ENCODE peak calls at places on chromosomes 12 and 14, in ten cellular contexts. J, H, Z, S, B, V, R, L, U and Q are unnamed samples.

GRCh38 chr12:62801796-62802195 is 133.2 kb downstream of the PPM1H start:
- DNase-seq in J (no peak), H (no peak), Z (no peak), S (no peak), B (no peak), V (no peak), R (no peak), L (no peak), U (no peak), Q (no peak)

GRCh38 chr12:78703820-78704525 is 160.6 kb upstream of the SYT1 start:
- DNase-seq in J (no peak), H (no peak), Z (no peak), S (no peak), B (peak), V (no peak), R (no peak), L (no peak), U (no peak), Q (peak)

GRCh38 chr14:22887990-22888378 is 5.0 kb downstream of the REM2 start:
- DNase-seq in J (no peak), H (no peak), Z (no peak), S (no peak), B (no peak), V (no peak), R (no peak), L (no peak), U (peak), Q (no peak)

GRCh38 chr12:120856980-120857379 is 47.2 kb downstream of the SPPL3 start:
- DNase-seq in J (peak), H (no peak), Z (no peak), S (no peak), B (no peak), V (no peak), R (no peak), L (no peak), U (no peak), Q (no peak)

GRCh38 chr12:52063986-52064649 is 5.7 kb upstream of the ATG101 start:
- DNase-seq in J (no peak), H (no peak), Z (peak), S (no peak), B (peak), V (no peak), R (no peak), L (peak), U (no peak), Q (no peak)

GRCh38 chr12:21526053-21526452 is at the start of gene SPX:
- DNase-seq in J (no peak), H (no peak), Z (no peak), S (no peak), B (no peak), V (no peak), R (no peak), L (no peak), U (no peak), Q (no peak)

GRCh38 chr12:51534675-51535074 is 56.4 kb upstream of the SCN8A start:
- DNase-seq in J (no peak), H (no peak), Z (no peak), S (no peak), B (no peak), V (no peak), R (no peak), L (no peak), U (no peak), Q (no peak)

GRCh38 chr12:19482551-19483109 is 43.3 kb downstream of the AEBP2 start:
- DNase-seq in J (peak), H (no peak), Z (no peak), S (no peak), B (peak), V (peak), R (peak), L (peak), U (no peak), Q (no peak)

GRCh38 chr12:76399040-76399439 is 50.8 kb upstream of the BBS10 start:
- DNase-seq in J (no peak), H (no peak), Z (no peak), S (no peak), B (no peak), V (no peak), R (no peak), L (no peak), U (no peak), Q (no peak)

GRCh38 chr12:122349078-122349477 is 73.4 kb downstream of the CLIP1 start:
- DNase-seq in J (no peak), H (no peak), Z (no peak), S (no peak), B (no peak), V (no peak), R (no peak), L (no peak), U (no peak), Q (no peak)

GRCh38 chr14:35335388-35336092 is 43.4 kb downstream of the PSMA6 start:
- DNase-seq in J (no peak), H (peak), Z (no peak), S (no peak), B (peak), V (no peak), R (peak), L (peak), U (no peak), Q (no peak)

GRCh38 chr12:121579190-121579791 is 1.5 kb downstream of the KDM2B start:
- DNase-seq in J (peak), H (peak), Z (no peak), S (no peak), B (peak), V (peak), R (peak), L (peak), U (peak), Q (no peak)

GRCh38 chr12:80413462-80413861 is 30.6 kb upstream of the PTPRQ start:
- DNase-seq in J (no peak), H (no peak), Z (no peak), S (no peak), B (no peak), V (no peak), R (no peak), L (no peak), U (no peak), Q (no peak)

GRCh38 chr12:12561305-12562015 is 1.2 kb downstream of the DUSP16 start:
- DNase-seq in J (peak), H (peak), Z (peak), S (peak), B (peak), V (peak), R (peak), L (peak), U (peak), Q (no peak)

GRCh38 chr12:114982760-114983159 is 298.8 kb upstream of the TBX3 start:
- DNase-seq in J (no peak), H (no peak), Z (no peak), S (no peak), B (no peak), V (no peak), R (peak), L (peak), U (no peak), Q (no peak)

GRCh38 chr14:76090611-76091010 is 61.1 kb upstream of the GPATCH2L start:
- DNase-seq in J (no peak), H (no peak), Z (no peak), S (no peak), B (no peak), V (no peak), R (no peak), L (peak), U (no peak), Q (no peak)

GRCh38 chr12:75792687-75793086 is 238.9 kb downstream of the PHLDA1 start:
- DNase-seq in J (no peak), H (no peak), Z (no peak), S (no peak), B (no peak), V (no peak), R (no peak), L (no peak), U (no peak), Q (peak)

GRCh38 chr12:42396473-42397259 is 70.7 kb downstream of the PPHLN1 start:
- DNase-seq in J (no peak), H (no peak), Z (no peak), S (no peak), B (no peak), V (no peak), R (no peak), L (no peak), U (no peak), Q (no peak)

GRCh38 chr12:3727877-3728632 is 24.9 kb downstream of the CRACR2A start:
- DNase-seq in J (peak), H (no peak), Z (no peak), S (no peak), B (peak), V (no peak), R (no peak), L (no peak), U (no peak), Q (peak)

GRCh38 chr14:95841680-95842079 is 35.0 kb upstream of the TUNAR start:
- DNase-seq in J (no peak), H (no peak), Z (no peak), S (no peak), B (no peak), V (no peak), R (no peak), L (no peak), U (no peak), Q (no peak)

GRCh38 chr14:90587252-90587910 is 190.6 kb downstream of the CALM1 start:
- DNase-seq in J (no peak), H (no peak), Z (no peak), S (no peak), B (no peak), V (no peak), R (no peak), L (no peak), U (peak), Q (no peak)

GRCh38 chr14:65949711-65950516 is 536.3 kb upstream of the CCDC196 start:
- DNase-seq in J (no peak), H (peak), Z (no peak), S (no peak), B (no peak), V (no peak), R (peak), L (peak), U (no peak), Q (no peak)

GRCh38 chr14:24329736-24330135 is 5.1 kb downstream of the ADCY4 start:
- DNase-seq in J (peak), H (peak), Z (no peak), S (no peak), B (no peak), V (no peak), R (no peak), L (peak), U (no peak), Q (no peak)

GRCh38 chr12:122856999-122857671 is 21.9 kb downstream of the HIP1R start:
- DNase-seq in J (no peak), H (no peak), Z (no peak), S (no peak), B (peak), V (no peak), R (no peak), L (no peak), U (no peak), Q (no peak)

GRCh38 chr12:13211859-13212664 is 15.5 kb downstream of the EMP1 start:
- DNase-seq in J (peak), H (peak), Z (no peak), S (no peak), B (peak), V (peak), R (peak), L (peak), U (no peak), Q (peak)

GRCh38 chr14:36553650-36554260 is 28.7 kb downstream of the NKX2-8 start:
- DNase-seq in J (peak), H (no peak), Z (no peak), S (no peak), B (peak), V (no peak), R (peak), L (peak), U (no peak), Q (peak)

GRCh38 chr14:74491952-74492351 is 1.2 kb downstream of the NPC2 start:
- DNase-seq in J (no peak), H (no peak), Z (no peak), S (no peak), B (peak), V (no peak), R (peak), L (peak), U (no peak), Q (no peak)

GRCh38 chr12:124795081-124795948 is 68.3 kb downstream of the SCARB1 start:
- DNase-seq in J (no peak), H (no peak), Z (no peak), S (no peak), B (no peak), V (no peak), R (no peak), L (no peak), U (no peak), Q (no peak)

GRCh38 chr14:100617715-100618693 is 30.8 kb upstream of the BEGAIN start:
- DNase-seq in J (peak), H (no peak), Z (no peak), S (no peak), B (no peak), V (no peak), R (no peak), L (peak), U (peak), Q (no peak)

GRCh38 chr14:75098682-75099081 is 28.2 kb downstream of the NEK9 start:
- DNase-seq in J (no peak), H (no peak), Z (no peak), S (no peak), B (no peak), V (no peak), R (no peak), L (no peak), U (no peak), Q (no peak)

GRCh38 chr12:1281683-1282366 is 290.8 kb downstream of the ERC1 start:
- DNase-seq in J (no peak), H (no peak), Z (no peak), S (no peak), B (peak), V (no peak), R (no peak), L (peak), U (no peak), Q (no peak)

GRCh38 chr12:101204598-101205304 is 5.3 kb downstream of the SLC5A8 start:
- DNase-seq in J (no peak), H (no peak), Z (no peak), S (no peak), B (no peak), V (no peak), R (no peak), L (peak), U (no peak), Q (no peak)

GRCh38 chr14:50093496-50093895 is 22.9 kb downstream of the VCPKMT start:
- DNase-seq in J (no peak), H (no peak), Z (no peak), S (no peak), B (no peak), V (no peak), R (no peak), L (no peak), U (no peak), Q (no peak)

DNA sequence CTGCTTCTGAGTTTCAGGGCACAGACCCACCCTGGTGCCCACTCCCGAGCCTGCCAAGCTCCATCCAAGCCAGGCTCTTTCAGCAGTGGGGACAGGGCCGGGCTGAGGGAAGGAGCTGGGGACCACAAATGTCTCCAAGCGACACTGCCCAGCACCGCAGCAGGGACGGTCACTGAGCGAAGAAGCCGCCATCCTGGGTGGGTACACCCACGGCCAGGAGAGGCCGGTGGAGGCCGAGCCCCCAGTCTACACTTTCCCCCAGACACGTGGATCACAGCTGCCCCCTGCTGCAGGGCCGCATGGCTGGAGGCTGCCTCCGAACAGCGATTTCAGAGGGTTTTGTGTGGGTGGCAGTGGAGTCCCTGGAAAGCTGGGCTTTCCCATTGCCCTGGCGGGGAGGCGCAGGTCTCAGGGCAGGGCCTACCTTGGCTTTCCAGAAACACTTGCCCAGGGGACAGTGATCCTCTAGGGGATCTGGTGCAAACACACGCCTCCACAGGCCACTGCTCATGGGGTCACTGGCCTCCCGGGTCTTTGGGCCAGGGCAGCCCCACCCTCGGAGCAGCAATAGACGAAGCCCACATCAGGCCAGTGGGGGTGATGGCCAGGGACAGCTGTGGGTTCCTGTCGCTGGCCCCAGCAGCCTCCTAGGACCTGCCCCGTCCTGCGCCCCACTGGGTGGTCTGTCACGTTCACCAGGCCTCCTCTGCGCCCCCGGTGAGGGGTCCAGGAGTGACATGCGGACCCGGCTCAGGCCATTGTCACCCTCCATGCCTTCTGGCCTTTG is 1.2 kb upstream of the GPR132 start:
- DNase-seq in J (no peak), H (no peak), Z (no peak), S (no peak), B (no peak), V (no peak), R (no peak), L (no peak), U (peak), Q (no peak)
- H3K4me3 ChIP-seq in J (no peak), H (no peak), Z (no peak), S (no peak), B (no peak), V (peak), R (no peak), L (no peak), U (no peak), Q (no peak)

DNA sequence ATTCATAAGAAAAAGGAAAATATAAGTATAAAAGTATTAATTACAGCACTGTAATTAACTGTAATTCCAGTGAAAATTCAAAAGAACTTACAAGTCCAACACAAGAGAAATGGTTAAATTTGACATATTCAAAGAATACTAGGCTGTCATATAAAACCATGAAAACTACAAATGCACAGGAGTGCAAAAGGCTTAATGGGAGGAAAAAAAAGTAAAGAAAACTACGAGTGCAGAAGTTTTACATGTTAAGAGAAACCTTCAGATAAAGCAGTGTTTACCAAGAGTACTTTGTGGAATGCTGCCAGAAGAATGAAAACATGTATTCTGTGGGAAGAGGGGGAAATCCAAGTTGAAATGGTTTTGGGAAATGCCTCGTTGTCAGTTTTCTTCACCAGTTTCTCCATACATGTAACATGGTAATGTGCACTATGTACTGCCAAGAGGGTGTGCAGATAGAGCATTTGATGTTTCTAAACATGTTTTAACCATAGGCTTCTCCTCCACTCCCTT is 9.1 kb downstream of the HEATR5A start:
- DNase-seq in J (no peak), H (no peak), Z (no peak), S (no peak), B (peak), V (no peak), R (no peak), L (no peak), U (no peak), Q (no peak)
- H3K27ac ChIP-seq in J (peak), H (no peak), Z (no peak), S (no peak), B (no peak), V (no peak), R (no peak), L (no peak), U (peak), Q (peak)

GRCh38 chr14:21024668-21025373 is at the start of gene NDRG2:
- DNase-seq in J (peak), H (peak), Z (peak), S (no peak), B (peak), V (peak), R (peak), L (peak), U (peak), Q (no peak)

GRCh38 chr14:21026251-21026987 is 1.6 kb upstream of the NDRG2 start:
- DNase-seq in J (no peak), H (no peak), Z (peak), S (no peak), B (no peak), V (no peak), R (no peak), L (no peak), U (no peak), Q (no peak)

GRCh38 chr14:21023817-21024667 is 819 bp downstream of the NDRG2 start:
- DNase-seq in J (no peak), H (peak), Z (peak), S (no peak), B (no peak), V (no peak), R (no peak), L (no peak), U (no peak), Q (no peak)

GRCh38 chr14:21025374-21026151 is 702 bp upstream of the NDRG2 start:
- DNase-seq in J (no peak), H (peak), Z (peak), S (no peak), B (no peak), V (no peak), R (peak), L (peak), U (peak), Q (no peak)

DNA sequence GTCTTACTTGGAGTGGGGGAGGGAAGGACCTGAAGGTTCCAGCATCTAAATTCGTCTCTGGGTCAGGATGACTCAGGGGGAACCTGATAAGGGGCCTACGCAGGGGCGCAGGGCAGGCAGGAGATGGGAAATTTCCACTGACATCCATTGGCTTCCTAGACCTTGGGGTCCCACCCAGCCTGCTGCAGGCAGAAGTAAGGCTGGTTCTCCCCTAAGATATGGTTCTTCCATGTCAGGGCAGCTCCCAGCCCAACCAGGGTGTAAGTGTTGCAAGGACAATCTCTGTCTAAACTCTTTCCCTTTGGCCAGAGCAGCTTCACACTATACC is 2.1 kb upstream of the NDRG2 start:
- DNase-seq in J (no peak), H (no peak), Z (peak), S (no peak), B (no peak), V (no peak), R (no peak), L (no peak), U (no peak), Q (no peak)
- H3K4me3 ChIP-seq in J (no peak), H (no peak), Z (peak), S (no peak), B (no peak), V (no peak), R (no peak), L (no peak), U (no peak), Q (no peak)

DNA sequence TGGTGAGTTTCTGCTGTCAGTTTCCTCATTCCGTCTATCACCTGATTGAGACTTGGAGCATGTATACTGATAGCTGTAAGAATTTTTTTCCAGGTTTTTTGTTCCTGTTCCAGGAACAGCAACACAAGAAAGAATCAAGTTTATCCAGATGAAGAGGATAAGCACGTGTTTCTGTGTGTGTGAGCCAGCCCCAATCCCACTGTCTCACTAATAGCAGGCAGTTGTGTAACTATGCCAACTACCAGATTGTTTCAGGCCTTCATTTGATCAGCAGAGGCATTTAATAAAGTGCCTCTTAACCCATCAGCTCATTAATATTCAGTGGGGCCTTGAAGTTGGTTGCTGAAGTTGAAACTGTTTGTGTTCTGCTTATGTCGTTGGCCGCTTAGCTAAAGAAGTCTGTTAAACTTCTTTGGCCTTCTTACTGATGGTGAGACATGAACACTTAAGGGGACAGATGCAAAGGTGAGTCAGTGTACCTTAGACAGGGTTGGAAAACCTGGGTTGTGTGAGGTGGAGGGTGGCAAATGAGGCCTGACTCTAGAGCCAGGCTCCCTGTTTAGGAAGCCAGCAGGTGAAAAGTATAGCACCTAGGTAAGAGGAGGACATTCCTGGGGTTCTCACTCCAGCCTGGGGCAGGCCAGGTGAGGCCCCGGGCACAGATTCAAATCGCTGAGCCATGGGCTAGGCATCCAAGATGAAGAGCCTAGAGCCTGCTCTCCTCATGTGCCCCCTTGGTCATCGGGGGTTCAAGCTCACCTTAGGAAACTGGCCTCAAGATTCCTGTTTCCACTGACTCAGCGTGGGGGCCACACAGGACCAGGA is 3.7 kb downstream of the ANKRD13A start:
- DNase-seq in J (no peak), H (no peak), Z (no peak), S (no peak), B (no peak), V (no peak), R (no peak), L (no peak), U (no peak), Q (no peak)
- H3K27ac ChIP-seq in J (no peak), H (peak), Z (no peak), S (peak), B (no peak), V (no peak), R (no peak), L (no peak), U (peak), Q (no peak)